ENCODE peak calls at places on chromosomes 11 and 22, in six cellular contexts. O, N, V, T, A and J are unnamed samples.

GRCh38 chr22:37309221-37310074 is 27.1 kb downstream of the CYTH4 start:
- DNase-seq in V (no peak), T (peak), O (no peak), A (no peak), N (peak), J (no peak)

GRCh38 chr11:129013737-129014475 is 71.2 kb upstream of the TP53AIP1 start:
- DNase-seq in N (no peak), A (no peak), O (no peak), T (peak), V (no peak), J (no peak)

GRCh38 chr11:33692013-33692504 is 8.6 kb downstream of the C11orf91 start:
- DNase-seq in O (peak), T (peak), N (no peak), V (peak), A (peak), J (peak)

GRCh38 chr11:35511666-35512065 is 13.8 kb downstream of the PAMR1 start:
- DNase-seq in V (no peak), O (peak), T (no peak), A (no peak), N (no peak), J (peak)

GRCh38 chr22:36183446-36183845 is 18.2 kb downstream of the APOL4 start:
- DNase-seq in T (no peak), V (no peak), A (no peak), O (no peak), N (no peak), J (no peak)

GRCh38 chr22:39205344-39206021 is 39.3 kb downstream of the PDGFB start:
- DNase-seq in O (peak), A (no peak), T (no peak), N (no peak), V (no peak), J (peak)

GRCh38 chr11:94588366-94588952 is 21.3 kb downstream of the PIWIL4 start:
- DNase-seq in V (no peak), T (no peak), A (no peak), N (no peak), O (no peak), J (no peak)

GRCh38 chr11:102451693-102452460 is 688 bp downstream of the TMEM123 start:
- DNase-seq in T (peak), V (peak), N (peak), A (peak), O (peak), J (peak)

GRCh38 chr11:126723665-126724045 is 276.9 kb downstream of the KIRREL3 start:
- DNase-seq in O (peak), A (no peak), V (no peak), N (no peak), T (no peak), J (peak)

GRCh38 chr11:65589444-65590239 is 6.0 kb downstream of the KCNK7 start:
- DNase-seq in O (no peak), V (no peak), T (peak), N (no peak), A (no peak), J (no peak)

GRCh38 chr11:45289369-45289768 is 3.2 kb upstream of the SYT13 start:
- DNase-seq in A (no peak), T (no peak), O (peak), N (no peak), V (no peak), J (peak)

GRCh38 chr11:88266919-88267318 is 70.6 kb downstream of the CTSC start:
- DNase-seq in N (no peak), O (no peak), V (no peak), T (no peak), A (no peak), J (no peak)

GRCh38 chr11:96464695-96465307 is 75.0 kb downstream of the JRKL start:
- DNase-seq in T (no peak), N (no peak), O (peak), A (no peak), V (no peak), J (peak)

GRCh38 chr11:900545-900944 is 10.1 kb downstream of the CHID1 start:
- DNase-seq in N (no peak), O (no peak), T (no peak), V (no peak), A (no peak), J (no peak)

GRCh38 chr22:29994027-29994715 is 86.1 kb upstream of the HORMAD2 start:
- DNase-seq in T (no peak), V (no peak), O (peak), A (no peak), N (no peak), J (peak)

GRCh38 chr11:30560345-30561106 is 25.6 kb downstream of the MPPED2 start:
- DNase-seq in N (no peak), T (no peak), A (no peak), V (no peak), O (no peak), J (peak)

GRCh38 chr11:86172894-86173293 is 71.7 kb upstream of the EED start:
- DNase-seq in N (no peak), V (no peak), T (no peak), O (peak), A (no peak), J (peak)

GRCh38 chr11:33701302-33701701 is 676 bp upstream of the C11orf91 start:
- DNase-seq in N (no peak), A (no peak), T (no peak), V (no peak), O (peak), J (no peak)

GRCh38 chr11:78651923-78652602 is 77.4 kb upstream of the NARS2 start:
- DNase-seq in N (no peak), A (no peak), V (no peak), O (no peak), T (no peak), J (no peak)

GRCh38 chr11:70109006-70109405 is 30.9 kb downstream of the ANO1 start:
- DNase-seq in T (no peak), A (no peak), V (no peak), N (no peak), O (peak), J (peak)

GRCh38 chr22:25141994-25142620 is 57.6 kb upstream of the CRYBB3 start:
- DNase-seq in A (no peak), N (no peak), V (no peak), O (no peak), T (no peak), J (no peak)

GRCh38 chr11:1939006-1939626 is 8.0 kb upstream of the MRPL23 start:
- DNase-seq in A (peak), N (peak), T (no peak), V (no peak), O (no peak), J (no peak)

GRCh38 chr11:36088234-36088975 is 144.5 kb downstream of the LDLRAD3 start:
- DNase-seq in A (no peak), T (no peak), O (peak), N (no peak), V (no peak), J (peak)

GRCh38 chr11:69116671-69117070 is 39.1 kb upstream of the SMIM38 start:
- DNase-seq in T (no peak), O (no peak), A (no peak), N (no peak), V (no peak), J (no peak)

GRCh38 chr11:9787981-9788521 is 124.2 kb downstream of the SWAP70 start:
- DNase-seq in V (no peak), N (peak), A (no peak), T (peak), O (peak), J (peak)

GRCh38 chr11:11035331-11035730 is 177.5 kb upstream of the ZBED5 start:
- DNase-seq in T (no peak), V (no peak), O (no peak), N (no peak), A (no peak), J (no peak)

DNA sequence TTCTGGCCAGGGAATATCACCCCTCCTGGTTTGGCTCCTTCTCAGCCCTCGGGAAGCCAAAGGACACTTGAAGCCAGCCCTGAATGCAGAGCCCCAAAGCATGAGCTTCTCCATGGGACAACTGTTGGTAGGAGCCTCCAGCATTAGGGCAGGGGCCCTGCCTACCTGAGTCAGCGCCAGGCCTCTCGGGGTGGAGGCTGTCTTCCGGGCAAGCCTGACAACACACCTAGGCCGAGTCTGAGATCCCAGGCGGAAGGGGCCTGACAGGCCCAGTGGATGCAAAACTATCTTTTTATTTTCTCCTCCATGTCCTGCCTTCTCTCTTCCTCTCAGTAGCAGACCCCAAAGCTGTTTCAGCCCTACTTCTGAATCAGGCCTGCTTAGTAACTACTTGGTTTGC is 27.6 kb downstream of the RCOR2 start:
- DNase-seq in V (no peak), A (peak), O (no peak), T (peak), N (no peak), J (no peak)
- H3K4me3 ChIP-seq in V (no peak), A (peak), O (no peak), T (no peak), N (peak), J (no peak)

GRCh38 chr11:121446752-121447156 is 5.4 kb upstream of the SORL1 start:
- DNase-seq in O (peak), A (no peak), T (no peak), V (no peak), N (no peak), J (peak)
- TF ChIP-seq CTCF in O (peak), A (peak), T (no peak), V (peak), N (no peak), J (peak)

GRCh38 chr11:12679471-12679870 is 5.2 kb downstream of the TEAD1 start:
- DNase-seq in A (no peak), T (no peak), N (no peak), V (no peak), O (peak), J (peak)
- H3K4me3 ChIP-seq in A (no peak), T (no peak), N (no peak), V (no peak), O (peak), J (no peak)

DNA sequence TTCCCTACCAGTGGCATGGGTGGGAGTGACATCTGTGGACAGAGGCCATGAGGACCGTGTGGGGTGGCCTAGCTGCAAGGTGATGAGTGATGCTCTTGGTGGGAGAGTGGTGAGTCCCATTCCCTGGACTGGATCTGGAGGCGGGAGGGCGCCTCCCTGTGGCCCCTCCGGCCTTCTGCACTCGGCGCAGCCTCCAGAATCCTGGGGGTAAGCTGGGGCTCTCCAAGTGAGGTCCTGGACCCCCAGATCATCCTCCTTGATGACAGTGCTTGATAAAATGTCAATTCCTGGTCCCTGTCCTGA is 32.3 kb upstream of the PRR5 start:
- DNase-seq in O (peak), T (no peak), A (no peak), N (no peak), V (peak), J (no peak)
- TF ChIP-seq CTCF in O (peak), T (no peak), A (peak), N (no peak), V (no peak), J (peak)